ENCODE peak calls at places on chromosomes 3 and 15, in four cellular contexts. Y is cardiac muscle cell, C is heart right ventricle, E is stomach. Z is an unnamed sample. For H3K9me3 and H3K4me1, the result is how much of the 10 kb centered on the place peaks cover.

GRCh38 chr3:55292360-55292759 is 194.7 kb downstream of the WNT5A start:
- DNase-seq in E (no peak), C (no peak), Y (no peak), Z (no peak)

GRCh38 chr15:47586653-47587224 is 130.6 kb upstream of the SEMA6D start:
- DNase-seq in C (peak), E (no peak), Y (no peak), Z (peak)

GRCh38 chr3:8524249-8524648 is 22.6 kb downstream of the LMCD1 start:
- DNase-seq in C (no peak), Y (no peak), E (no peak), Z (no peak)

GRCh38 chr3:37144806-37145205 is 29.6 kb downstream of the LRRFIP2 start:
- DNase-seq in E (no peak), C (no peak), Y (no peak), Z (no peak)

GRCh38 chr15:57387644-57388076 is 11.4 kb downstream of the CGNL1 start:
- DNase-seq in C (no peak), E (no peak), Y (peak), Z (no peak)

GRCh38 chr15:41559489-41560177 is 621 bp downstream of the TYRO3 start:
- DNase-seq in E (no peak), C (no peak), Y (no peak), Z (no peak)

GRCh38 chr3:57981483-57982087 is 26.6 kb upstream of the FLNB start:
- DNase-seq in E (no peak), C (no peak), Y (no peak), Z (no peak)

GRCh38 chr3:129606522-129607390 is at the start of gene PLXND1:
- DNase-seq in C (peak), E (peak), Y (peak), Z (peak)

GRCh38 chr3:187211532-187212274 is 14.4 kb downstream of the RTP1 start:
- DNase-seq in E (no peak), C (no peak), Y (no peak), Z (no peak)

GRCh38 chr3:45992133-45992729 is 3.4 kb downstream of the FYCO1 start:
- DNase-seq in C (peak), E (no peak), Y (no peak), Z (no peak)

GRCh38 chr15:64152507-64153387 is 1.2 kb downstream of the SNX22 start:
- DNase-seq in E (no peak), C (no peak), Y (no peak), Z (peak)

GRCh38 chr3:141938011-141938350 is 61.5 kb downstream of the ATP1B3 start:
- DNase-seq in E (no peak), Y (no peak), C (no peak), Z (no peak)

GRCh38 chr15:89113263-89113662 is 25.0 kb downstream of the ABHD2 start:
- DNase-seq in E (no peak), C (no peak), Y (no peak), Z (no peak)

GRCh38 chr15:95175914-95176658 is 944.7 kb downstream of the MCTP2 start:
- DNase-seq in C (no peak), Y (no peak), E (no peak), Z (no peak)

GRCh38 chr15:95176794-95177577 is 945.6 kb downstream of the MCTP2 start:
- DNase-seq in E (no peak), Y (no peak), C (no peak), Z (no peak)

GRCh38 chr15:95180530-95180929 is 949.2 kb downstream of the MCTP2 start:
- DNase-seq in E (no peak), C (no peak), Y (no peak), Z (no peak)

DNA sequence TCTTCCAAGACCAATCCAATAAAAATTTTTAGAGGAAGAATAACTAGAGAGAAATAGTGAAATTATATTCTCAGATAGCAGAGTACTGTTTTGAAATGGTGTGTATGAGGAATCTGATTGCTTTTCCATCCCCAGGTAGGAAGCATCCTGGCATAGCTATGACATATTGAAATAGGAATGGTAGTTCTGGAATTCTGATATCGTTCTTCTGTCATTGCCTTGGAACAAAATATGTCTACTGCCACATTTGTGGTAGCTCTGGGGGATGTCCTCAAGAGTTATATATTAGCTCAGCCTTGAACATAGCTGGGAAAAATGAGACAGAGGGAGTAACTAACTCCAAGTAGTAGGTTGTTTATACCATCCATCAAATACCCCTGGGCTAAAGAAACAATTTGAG is 950.7 kb downstream of the MCTP2 start:
- DNase-seq in Y (no peak), C (no peak), E (no peak), Z (no peak)
- H3K9me3 ChIP-seq in Y (under half), C (under half), E (under half), Z (under half)

DNA sequence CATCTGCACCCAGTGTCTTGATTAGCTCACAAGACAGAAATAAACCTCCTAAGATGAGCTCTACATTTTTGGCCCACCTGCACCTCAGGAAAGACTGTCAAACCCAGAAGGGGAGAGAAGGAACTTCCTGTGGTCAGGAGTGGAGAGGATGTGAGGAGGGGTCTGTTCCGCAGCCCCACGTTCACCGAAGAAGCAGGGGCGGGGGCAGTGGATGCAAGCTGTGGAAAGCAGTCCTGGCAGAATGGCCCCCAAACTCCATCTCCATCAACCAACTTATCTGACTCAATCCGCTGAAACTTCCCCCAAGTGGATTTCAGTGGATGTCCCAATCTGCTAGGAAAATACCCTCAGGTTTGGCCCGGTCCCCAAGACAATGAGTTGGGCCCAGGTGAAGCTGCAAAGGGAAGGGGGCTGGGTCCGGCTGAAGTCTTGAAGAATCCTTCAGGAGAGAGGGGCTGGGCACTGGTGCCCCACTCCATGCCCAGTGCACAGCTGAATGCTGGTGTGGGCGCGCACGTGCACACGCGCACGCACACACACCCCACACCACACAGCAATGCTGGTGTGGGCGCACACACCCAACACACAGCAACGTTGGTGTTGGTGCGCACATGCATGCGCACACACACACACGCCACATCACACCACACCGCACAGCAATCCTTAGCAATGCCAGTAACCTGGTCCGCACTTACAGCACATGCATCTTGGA is 88.5 kb downstream of the LRIG1 start:
- DNase-seq in C (no peak), E (no peak), Y (no peak), Z (no peak)
- H3K4me1 ChIP-seq in C (under half), E (under half), Y (under half), Z (under half)

GRCh38 chr3:153639634-153640033 is 477.6 kb downstream of the RAP2B start:
- DNase-seq in E (no peak), C (no peak), Y (no peak), Z (no peak)
- H3K4me3 ChIP-seq in E (no peak), C (no peak), Y (no peak), Z (no peak)

DNA sequence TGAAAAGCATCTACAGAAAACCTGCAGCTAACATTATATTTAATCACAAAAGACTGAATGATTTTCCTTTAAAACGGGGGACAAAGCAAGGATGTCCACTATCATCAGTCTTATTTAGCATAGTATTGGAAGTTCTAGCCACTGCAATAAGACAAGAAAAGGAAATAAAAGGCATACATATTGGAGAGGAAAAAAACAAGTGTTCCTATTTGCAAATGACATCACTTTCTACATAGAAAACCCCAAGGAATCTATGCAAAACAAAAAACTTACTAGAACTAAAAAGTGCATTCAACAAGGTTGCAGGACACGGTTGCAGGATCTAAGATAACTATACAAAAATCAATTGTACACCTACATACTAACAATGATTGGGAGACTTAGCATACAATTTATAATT is 101.6 kb upstream of the MEF2A start:
- DNase-seq in Y (no peak), E (no peak), C (no peak), Z (no peak)
- H3K9me3 ChIP-seq in Y (under half), E (under half), C (under half), Z (under half)

GRCh38 chr3:16377847-16378302 is 112.9 kb downstream of the OXNAD1 start:
- DNase-seq in Y (no peak), C (no peak), E (no peak), Z (no peak)
- H3K4me1 ChIP-seq in Y (under half), C (under half), E (under half), Z (under half)

GRCh38 chr3:63910873-63911272 is 1.3 kb downstream of the SCAANT1 start:
- DNase-seq in C (no peak), E (no peak), Y (no peak), Z (no peak)
- H3K4me3 ChIP-seq in C (no peak), E (peak), Y (no peak), Z (peak)

GRCh38 chr15:25170781-25171110 is 216.0 kb downstream of the SNRPN start:
- DNase-seq in Y (no peak), E (peak), C (peak), Z (no peak)

GRCh38 chr15:25173241-25174028 is 218.6 kb downstream of the SNRPN start:
- DNase-seq in Y (no peak), C (peak), E (peak), Z (no peak)

GRCh38 chr15:25171111-25171811 is 216.5 kb downstream of the SNRPN start:
- DNase-seq in E (no peak), Y (no peak), C (peak), Z (peak)

GRCh38 chr15:25171856-25172687 is 217.3 kb downstream of the SNRPN start:
- DNase-seq in Y (no peak), C (peak), E (no peak), Z (peak)

DNA sequence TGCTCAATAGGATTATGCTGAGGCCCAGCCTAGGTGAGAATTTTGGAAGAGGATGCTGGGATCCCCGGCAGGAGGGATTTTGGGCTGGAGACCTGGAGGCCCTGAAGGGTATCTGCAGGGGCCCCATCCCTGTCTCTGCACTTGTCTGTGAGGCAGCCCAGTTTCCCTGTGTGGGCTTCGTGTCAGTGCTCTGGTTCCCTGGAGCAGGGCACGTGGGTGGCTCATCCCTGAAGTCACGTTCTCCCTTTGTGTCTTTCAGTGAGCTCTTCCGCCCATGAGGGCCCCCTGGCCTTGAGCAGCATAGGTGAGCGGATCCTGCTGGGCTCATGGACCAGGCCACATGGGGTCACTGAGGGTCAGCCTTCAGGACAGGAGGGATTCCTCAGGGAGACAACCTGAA is 217.9 kb downstream of the SNRPN start:
- DNase-seq in C (peak), E (peak), Y (no peak), Z (peak)
- H3K9me3 ChIP-seq in C (under half), E (half or more), Y (under half), Z (under half)

GRCh38 chr3:181851063-181851462 is 139.3 kb downstream of the SOX2 start:
- DNase-seq in E (no peak), C (no peak), Y (no peak), Z (no peak)

GRCh38 chr3:181844227-181844626 is 132.5 kb downstream of the SOX2 start:
- DNase-seq in E (peak), Y (no peak), C (no peak), Z (no peak)

GRCh38 chr3:181847276-181847675 is 135.6 kb downstream of the SOX2 start:
- DNase-seq in C (no peak), Y (no peak), E (no peak), Z (no peak)
- H3K4me1 ChIP-seq in C (under half), Y (under half), E (under half), Z (under half)